ENCODE peak calls at places on chromosomes 5 and 9, in ten cellular contexts. W is AG08395; U is NCI-H1417; Y is IMR-90; J is stomach; M is activated CD8-positive, alpha-beta memory T cell treated with anti-CD3 and anti-CD28 coated beads for 4 hours; G is glutamatergic neuron; P is Calu3; I is stimulated activated CD4-positive, alpha-beta T cell treated with anti-CD3 and anti-CD28 coated beads, Interleukin-12 subunit alpha, Interleukin-12 subunit beta, amount 100 ng/mL, for 4 hours; Q is WERI-Rb-1. B is an unnamed sample.

GRCh38 chr9:73118898-73119554 is 32.6 kb upstream of the ANXA1 start:
- DNase-seq in W (peak; percentile 42), U (no peak), Y (peak; percentile 77), J (no peak), M (no peak), G (no peak), P (no peak), I (no peak), Q (no peak), B (peak; percentile 69)

GRCh38 chr5:20034717-20035116 is 46.7 kb upstream of the CDH18 start:
- DNase-seq in W (no peak), U (no peak), Y (no peak), J (no peak), M (no peak), G (no peak), P (no peak), I (no peak), Q (no peak), B (no peak)

GRCh38 chr9:69874301-69875060 is 53.9 kb downstream of the CFAP95 start:
- DNase-seq in W (peak; percentile 40), U (no peak), Y (no peak), J (no peak), M (no peak), G (no peak), P (no peak), I (no peak), Q (no peak), B (no peak)

GRCh38 chr9:37650873-37651768 is at the start of gene FRMPD1:
- DNase-seq in W (peak; percentile 71), U (peak; percentile 63), Y (peak; percentile 14), J (peak; percentile 73), M (no peak), G (no peak), P (peak; percentile 46), I (peak; percentile 60), Q (peak; percentile 70), B (peak; percentile 25)

GRCh38 chr5:17252543-17252942 is 35.1 kb downstream of the BASP1 start:
- DNase-seq in W (no peak), U (no peak), Y (peak; percentile 42), J (no peak), M (no peak), G (no peak), P (no peak), I (no peak), Q (no peak), B (no peak)

GRCh38 chr9:94809778-94810177 is 83.3 kb downstream of the AOPEP start:
- DNase-seq in W (no peak), U (no peak), Y (no peak), J (no peak), M (no peak), G (no peak), P (no peak), I (no peak), Q (no peak), B (no peak)

GRCh38 chr9:83933804-83934203 is 12.6 kb upstream of the KIF27 start:
- DNase-seq in W (no peak), U (no peak), Y (peak; percentile 59), J (no peak), M (no peak), G (no peak), P (no peak), I (no peak), Q (no peak), B (no peak)

GRCh38 chr5:158805195-158805594 is 294.5 kb downstream of the EBF1 start:
- DNase-seq in W (no peak), U (no peak), Y (no peak), J (no peak), M (no peak), G (no peak), P (no peak), I (no peak), Q (peak; percentile 67), B (no peak)

GRCh38 chr9:94867281-94867841 is 140.9 kb downstream of the AOPEP start:
- DNase-seq in W (peak; percentile 63), U (no peak), Y (peak; percentile 91), J (peak; percentile 83), M (no peak), G (no peak), P (peak; percentile 70), I (no peak), Q (no peak), B (peak; percentile 76)

GRCh38 chr5:145180341-145180740 is 654.8 kb downstream of the PRELID2 start:
- DNase-seq in W (no peak), U (no peak), Y (no peak), J (no peak), M (no peak), G (no peak), P (no peak), I (no peak), Q (no peak), B (no peak)